ENCODE peak calls at places on chromosomes 12 and 14, in four cellular contexts. B is PC-9, G is HL-60, A is tibial artery. E is an unnamed sample.

GRCh38 chr14:102878970-102879460 is 43.4 kb upstream of the AMN start:
- DNase-seq in B (peak), G (no peak), A (no peak), E (no peak)

GRCh38 chr12:114848661-114849060 is 164.7 kb upstream of the TBX3 start:
- DNase-seq in B (no peak), G (no peak), A (no peak), E (no peak)

GRCh38 chr12:117042171-117042809 is 56.9 kb downstream of the TESC start:
- DNase-seq in B (peak), G (no peak), A (no peak), E (no peak)

GRCh38 chr14:57008534-57008933 is 198.3 kb upstream of the OTX2 start:
- DNase-seq in B (no peak), G (no peak), A (no peak), E (peak)

GRCh38 chr12:60335765-60336164 is 739.9 kb downstream of the SLC16A7 start:
- DNase-seq in B (no peak), G (no peak), A (no peak), E (no peak)

GRCh38 chr14:101216725-101217463 is 313.4 kb upstream of the RTL1 start:
- DNase-seq in B (no peak), G (no peak), A (no peak), E (no peak)

GRCh38 chr12:127903146-127903545 is 363.8 kb upstream of the TMEM132C start:
- DNase-seq in B (no peak), G (no peak), A (no peak), E (no peak)

GRCh38 chr14:81555051-81555450 is 21.4 kb upstream of the SEL1L start:
- DNase-seq in B (no peak), G (no peak), A (no peak), E (no peak)

GRCh38 chr14:95758331-95758730 is 44.4 kb upstream of the TCL1A start:
- DNase-seq in B (no peak), G (no peak), A (no peak), E (no peak)

GRCh38 chr12:68911197-68911718 is 21.7 kb downstream of the CPM start:
- DNase-seq in B (no peak), G (no peak), A (no peak), E (no peak)

GRCh38 chr14:60680511-60680910 is 31.2 kb upstream of the SIX1 start:
- DNase-seq in B (no peak), G (no peak), A (no peak), E (no peak)

GRCh38 chr14:65239143-65239672 is 136.9 kb upstream of the MAX start:
- DNase-seq in B (peak), G (peak), A (peak), E (no peak)

GRCh38 chr12:68479832-68480291 is 130.8 kb upstream of the RAP1B start:
- DNase-seq in B (no peak), G (no peak), A (no peak), E (no peak)

GRCh38 chr12:80925237-80925636 is 12.5 kb downstream of the LIN7A start:
- DNase-seq in B (no peak), G (no peak), A (no peak), E (no peak)

GRCh38 chr12:18492372-18493025 is 231.2 kb downstream of the PIK3C2G start:
- DNase-seq in B (no peak), G (no peak), A (no peak), E (no peak)

GRCh38 chr12:58443273-58443980 is 476.9 kb downstream of the LRIG3 start:
- DNase-seq in B (no peak), G (no peak), A (no peak), E (peak)

GRCh38 chr12:124416516-124417395 is 121.9 kb downstream of the RFLNA start:
- DNase-seq in B (no peak), G (no peak), A (no peak), E (no peak)

GRCh38 chr14:77630111-77630510 is 13.7 kb upstream of the SPTLC2 start:
- DNase-seq in B (no peak), G (no peak), A (no peak), E (no peak)

GRCh38 chr12:59115526-59115925 is 195.2 kb upstream of the LRIG3 start:
- DNase-seq in B (no peak), G (no peak), A (no peak), E (no peak)

GRCh38 chr12:87801860-87802720 is 227.1 kb downstream of the C12orf50 start:
- DNase-seq in B (no peak), G (no peak), A (no peak), E (no peak)

GRCh38 chr14:87940894-87941293 is 52.1 kb downstream of the GALC start:
- DNase-seq in B (no peak), G (no peak), A (no peak), E (no peak)

GRCh38 chr12:43148711-43149110 is 403.3 kb downstream of the ADAMTS20 start:
- DNase-seq in B (no peak), G (peak), A (no peak), E (no peak)

GRCh38 chr12:118780939-118781338 is 200.4 kb upstream of the SRRM4 start:
- DNase-seq in B (no peak), G (no peak), A (no peak), E (no peak)

GRCh38 chr14:85576848-85577541 is 47.1 kb downstream of the FLRT2 start:
- DNase-seq in B (no peak), G (no peak), A (no peak), E (no peak)

GRCh38 chr14:22901799-22902198 is 17.1 kb downstream of the RBM23 start:
- DNase-seq in B (no peak), G (no peak), A (peak), E (no peak)

GRCh38 chr12:19675361-19675760 is 236.1 kb downstream of the AEBP2 start:
- DNase-seq in B (no peak), G (no peak), A (no peak), E (no peak)

GRCh38 chr14:23285530-23286019 is 357 bp downstream of the HOMEZ start:
- DNase-seq in B (no peak), G (no peak), A (no peak), E (no peak)

GRCh38 chr14:64705406-64706118 is 1.3 kb downstream of the PLEKHG3 start:
- DNase-seq in B (no peak), G (no peak), A (peak), E (peak)

GRCh38 chr12:130879212-130879686 is 7.4 kb downstream of the RAN start:
- DNase-seq in B (no peak), G (peak), A (no peak), E (no peak)

GRCh38 chr14:68377459-68377858 is 415.4 kb downstream of the ZFP36L1 start:
- DNase-seq in B (no peak), G (no peak), A (peak), E (peak)

GRCh38 chr14:52936437-52936836 is 14.4 kb downstream of the FERMT2 start:
- DNase-seq in B (no peak), G (no peak), A (no peak), E (no peak)

GRCh38 chr12:30692470-30692869 is 3.2 kb downstream of the IPO8 start:
- DNase-seq in B (no peak), G (no peak), A (no peak), E (no peak)

DNA sequence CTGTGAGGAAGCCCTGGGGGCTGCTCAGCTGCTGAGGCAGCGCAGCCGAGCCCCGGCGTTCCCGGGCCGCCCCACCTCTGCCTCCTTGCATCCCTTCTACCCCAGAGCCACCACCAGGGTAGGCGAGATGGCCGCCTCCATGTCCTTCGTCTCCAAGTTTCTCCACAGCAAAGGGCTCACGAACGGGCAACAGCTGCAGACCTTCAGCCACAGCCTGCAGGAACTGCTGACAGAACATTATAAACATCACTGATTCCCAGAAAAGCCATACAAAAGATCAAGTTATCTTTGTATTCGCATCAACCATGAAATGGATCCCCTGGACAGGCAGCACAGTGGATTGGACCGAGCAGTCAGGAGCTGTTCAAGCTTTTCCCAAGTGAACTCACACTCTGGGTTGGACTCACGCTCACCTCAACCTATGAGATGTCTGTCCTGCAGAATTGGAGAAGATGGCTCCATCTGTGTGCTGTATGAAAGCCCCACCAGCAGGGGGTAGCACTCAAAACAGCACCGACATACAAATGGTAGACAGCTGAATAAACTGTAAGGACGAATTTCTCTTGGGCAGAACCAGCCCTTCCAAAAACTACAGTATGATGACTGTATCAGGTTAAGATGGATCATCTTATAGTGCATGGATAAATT is 19.4 kb upstream of the A2M start:
- DNase-seq in B (no peak), G (no peak), A (no peak), E (peak)
- H3K4me3 ChIP-seq in B (no peak), G (no peak), A (no peak), E (peak)

DNA sequence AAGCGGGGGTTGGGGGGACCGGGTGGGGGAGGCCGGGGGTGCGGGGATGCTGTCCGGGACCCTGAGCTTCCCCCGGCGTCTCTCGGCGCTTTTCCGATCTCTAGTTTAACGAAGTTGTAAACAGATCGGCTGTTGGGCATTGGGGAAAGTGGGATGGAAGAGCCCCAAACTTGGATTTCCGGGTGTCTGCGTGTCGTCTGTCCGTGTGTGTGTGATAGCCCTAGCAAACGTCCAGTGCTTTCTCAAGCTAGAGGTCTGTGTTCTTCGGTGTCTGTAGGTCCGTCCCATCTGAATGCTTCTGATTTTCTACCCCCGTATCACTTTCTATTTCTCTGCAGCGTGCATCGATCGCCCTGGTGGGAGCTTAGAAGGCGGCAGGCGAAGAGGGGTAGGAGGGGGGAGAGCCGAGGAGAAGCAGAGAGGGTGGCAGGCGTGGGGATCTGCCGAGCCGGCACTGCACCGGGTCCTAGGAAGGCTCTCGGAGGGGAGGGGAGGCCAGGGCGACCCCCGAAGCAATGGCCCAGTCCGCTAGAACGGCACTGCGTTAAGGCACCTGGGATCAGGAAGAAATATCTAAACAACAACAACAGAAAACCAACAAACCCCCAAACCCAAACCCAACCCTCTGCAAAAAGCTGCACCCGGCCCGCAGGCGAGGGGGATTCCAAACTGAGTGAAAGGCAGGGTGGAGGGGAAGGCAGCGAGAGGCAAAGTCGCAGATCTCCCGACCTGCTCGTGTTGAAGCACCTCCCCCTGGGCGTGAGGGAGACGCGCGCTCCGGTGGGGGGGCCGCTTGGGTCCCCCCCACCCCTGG is 1.0 kb downstream of the KCNA1 start:
- DNase-seq in B (no peak), G (no peak), A (no peak), E (no peak)
- H3K4me3 ChIP-seq in B (no peak), G (no peak), A (peak), E (no peak)

GRCh38 chr12:110077769-110078168 is 29.4 kb upstream of the C12orf76 start:
- DNase-seq in B (no peak), G (no peak), A (no peak), E (no peak)

GRCh38 chr12:110080410-110080809 is 32.1 kb upstream of the C12orf76 start:
- DNase-seq in B (no peak), G (no peak), A (no peak), E (no peak)

GRCh38 chr12:110084314-110085015 is 36.1 kb upstream of the C12orf76 start:
- DNase-seq in B (no peak), G (no peak), A (no peak), E (no peak)

GRCh38 chr12:110075880-110076279 is 27.6 kb upstream of the C12orf76 start:
- DNase-seq in B (no peak), G (no peak), A (no peak), E (no peak)

GRCh38 chr12:110079477-110080400 is 31.4 kb upstream of the C12orf76 start:
- DNase-seq in B (no peak), G (peak), A (no peak), E (peak)
- H3K4me3 ChIP-seq in B (no peak), G (peak), A (peak), E (no peak)

GRCh38 chr12:121784460-121784859 is 9.0 kb downstream of the RHOF start:
- DNase-seq in B (peak), G (no peak), A (no peak), E (no peak)
- H3K4me3 ChIP-seq in B (peak), G (no peak), A (no peak), E (no peak)

GRCh38 chr14:76349993-76350392 is 25.9 kb upstream of the ESRRB start:
- DNase-seq in B (no peak), G (no peak), A (no peak), E (no peak)

GRCh38 chr14:76354310-76354709 is 21.6 kb upstream of the ESRRB start:
- DNase-seq in B (no peak), G (no peak), A (no peak), E (no peak)

GRCh38 chr14:76350671-76351070 is 25.3 kb upstream of the ESRRB start:
- DNase-seq in B (no peak), G (no peak), A (no peak), E (no peak)

GRCh38 chr14:76351941-76352340 is 24.0 kb upstream of the ESRRB start:
- DNase-seq in B (no peak), G (no peak), A (no peak), E (no peak)

DNA sequence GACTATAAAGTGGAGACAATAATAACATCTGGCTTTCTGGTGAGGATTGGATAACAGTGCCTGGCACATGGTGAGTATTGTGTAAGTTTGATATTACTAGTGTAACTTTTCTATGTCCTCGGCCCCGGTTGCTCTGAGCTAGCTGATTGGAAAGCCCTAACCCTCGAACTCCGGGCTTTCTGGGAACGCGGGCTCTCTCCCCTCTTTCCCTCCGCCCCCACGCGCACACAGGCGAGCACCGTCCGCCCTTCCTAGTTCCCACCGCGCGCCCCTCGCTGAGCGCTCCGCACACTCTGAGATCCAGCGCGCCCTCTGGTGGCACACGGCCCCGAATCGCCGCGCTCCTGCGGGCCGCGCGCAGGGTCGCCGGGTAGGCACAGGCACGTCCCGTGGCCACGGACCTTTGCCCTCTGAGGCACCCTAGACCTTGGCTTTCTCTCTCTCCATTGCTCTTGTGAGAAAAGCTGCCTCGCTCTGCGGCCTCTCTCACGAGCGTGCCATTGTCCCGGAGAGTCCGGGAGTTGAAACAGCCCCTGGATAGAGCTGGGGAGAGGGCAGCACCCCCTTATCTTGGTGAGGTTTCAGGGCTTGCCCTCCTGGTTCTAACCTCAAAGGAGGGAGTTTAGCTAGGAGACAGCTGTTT is 23.2 kb upstream of the ESRRB start:
- DNase-seq in B (no peak), G (peak), A (no peak), E (peak)
- H3K4me3 ChIP-seq in B (no peak), G (no peak), A (peak), E (peak)

DNA sequence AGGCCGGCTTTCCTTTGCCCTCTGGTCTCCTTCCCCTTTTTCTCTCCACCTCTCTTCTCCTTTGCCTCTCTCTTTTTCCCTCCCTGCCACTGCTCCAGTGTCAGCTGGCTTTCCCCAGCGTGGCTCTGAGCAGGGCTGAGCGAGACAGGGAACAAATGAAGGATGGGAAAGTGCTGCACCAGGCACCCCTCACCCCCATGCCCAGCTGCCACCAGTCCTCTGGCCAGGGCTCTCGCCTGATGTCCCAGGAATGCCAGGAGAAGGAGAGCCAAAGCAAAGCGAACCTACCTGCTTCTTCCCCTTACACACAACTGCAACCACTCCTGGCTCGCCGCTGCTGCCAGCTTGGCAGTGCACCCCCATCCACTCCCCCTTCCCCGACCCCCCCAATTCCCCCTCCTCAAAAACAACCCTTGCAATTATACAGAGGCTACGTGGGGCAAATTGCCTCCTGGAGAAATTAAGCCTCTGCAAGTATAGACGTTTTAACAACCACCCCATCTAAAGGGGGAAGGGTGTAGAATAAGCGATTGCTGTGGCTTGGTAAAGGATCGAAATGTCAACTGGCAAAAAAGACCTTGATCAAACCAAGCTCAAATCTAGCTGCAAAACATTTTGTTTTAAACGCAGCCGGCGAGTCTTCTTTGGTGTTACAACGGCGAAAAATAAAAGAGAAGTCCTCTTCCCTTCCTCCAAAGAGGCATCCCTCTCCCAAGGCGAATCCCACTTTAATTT is 3.1 kb downstream of the BCL11B start:
- DNase-seq in B (no peak), G (no peak), A (peak), E (no peak)
- H3K4me3 ChIP-seq in B (no peak), G (no peak), A (no peak), E (no peak)

GRCh38 chr14:104766863-104767633 is 14.1 kb downstream of the SIVA1 start:
- DNase-seq in B (no peak), G (no peak), A (no peak), E (no peak)
- H3K4me3 ChIP-seq in B (no peak), G (no peak), A (no peak), E (no peak)

DNA sequence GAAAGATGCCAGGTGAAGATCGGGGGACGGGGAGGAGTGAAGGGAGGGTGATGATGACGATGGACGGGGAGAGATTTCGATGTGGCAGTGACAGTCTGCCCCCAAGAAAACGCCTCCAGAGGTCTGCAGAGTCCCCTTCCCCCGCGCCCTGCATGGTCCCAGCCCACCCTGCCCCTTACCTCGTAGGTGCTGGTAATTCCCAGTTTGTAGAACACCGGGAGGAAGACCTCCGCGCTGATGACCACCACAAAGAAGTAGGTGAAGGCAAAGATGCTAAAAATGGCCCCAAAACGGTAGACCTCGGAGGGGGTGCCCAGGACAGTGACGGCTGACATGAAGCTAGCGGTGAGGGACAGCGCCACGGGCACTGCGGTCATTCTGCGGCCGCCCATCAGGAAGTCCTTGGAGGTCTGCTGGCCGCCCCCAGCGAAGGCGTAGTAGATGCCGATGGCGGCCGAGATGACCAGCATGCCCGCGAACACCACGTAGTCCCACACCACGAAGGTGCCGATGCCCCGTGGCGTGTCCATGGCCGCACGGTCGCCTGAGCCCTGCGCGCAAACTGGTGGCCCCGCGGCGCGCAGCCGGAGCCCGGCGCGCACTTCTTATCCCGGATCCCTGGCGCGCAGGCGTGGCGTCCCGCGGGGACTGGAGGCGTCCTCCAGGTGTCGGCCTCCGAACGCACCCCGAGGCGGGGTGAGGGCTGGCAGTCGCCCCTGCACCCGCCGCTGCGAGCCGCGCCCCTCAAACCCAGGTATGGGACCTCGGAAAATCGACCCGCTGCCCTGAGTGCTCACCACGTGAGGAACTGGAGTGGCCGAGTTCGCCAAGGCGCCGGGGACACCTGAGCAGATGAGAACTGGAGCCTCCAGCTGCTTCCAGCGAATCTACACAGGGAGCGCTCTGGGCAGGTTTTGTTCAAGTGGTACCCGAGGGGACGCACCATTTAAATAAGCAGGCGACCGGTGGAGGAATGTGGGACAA is at the start of gene SLC5A8:
- DNase-seq in B (no peak), G (no peak), A (no peak), E (no peak)
- H3K4me3 ChIP-seq in B (no peak), G (no peak), A (peak), E (no peak)

GRCh38 chr12:45232146-45232731 is 16.3 kb downstream of the ANO6 start:
- DNase-seq in B (no peak), G (no peak), A (no peak), E (no peak)
- H3K4me3 ChIP-seq in B (peak), G (no peak), A (no peak), E (no peak)